ENCODE peak calls at places on chromosomes 7 and 10, in four cellular contexts. One of them, this sample, is unnamed.

GRCh38 chr7:77855371-77856083 is 57.0 kb downstream of the PHTF2 start:
- DNase-seq in BJ: no peak
- DNase-seq in GM23338: no peak
- DNase-seq in K562: peak
- DNase-seq in this sample: no peak

GRCh38 chr10:81116201-81116600 is 578.5 kb downstream of the SH2D4B start:
- DNase-seq in BJ: no peak
- DNase-seq in GM23338: no peak
- DNase-seq in K562: no peak
- DNase-seq in this sample: no peak

GRCh38 chr7:155907450-155908177 is 95.4 kb upstream of the SHH start:
- DNase-seq in BJ: no peak
- DNase-seq in GM23338: no peak
- DNase-seq in K562: no peak
- DNase-seq in this sample: no peak

GRCh38 chr10:47367646-47368045 is 16.4 kb downstream of the ZNF488 start:
- DNase-seq in BJ: no peak
- DNase-seq in GM23338: no peak
- DNase-seq in K562: no peak
- DNase-seq in this sample: no peak

GRCh38 chr7:94655562-94655883 is 410 bp downstream of the SGCE start:
- DNase-seq in BJ: no peak
- DNase-seq in GM23338: peak
- DNase-seq in K562: no peak
- DNase-seq in this sample: peak

GRCh38 chr10:35194906-35195305 is 68.3 kb downstream of the CREM start:
- DNase-seq in BJ: no peak
- DNase-seq in GM23338: no peak
- DNase-seq in K562: peak
- DNase-seq in this sample: no peak

GRCh38 chr7:52017802-52018679 is 701.4 kb upstream of the COBL start:
- DNase-seq in BJ: no peak
- DNase-seq in GM23338: peak
- DNase-seq in K562: peak
- DNase-seq in this sample: no peak

GRCh38 chr7:3140834-3141233 is 97.2 kb upstream of the CARD11 start:
- DNase-seq in BJ: no peak
- DNase-seq in GM23338: no peak
- DNase-seq in K562: no peak
- DNase-seq in this sample: no peak

GRCh38 chr7:49497471-49497870 is 276.0 kb upstream of the VWC2 start:
- DNase-seq in BJ: no peak
- DNase-seq in GM23338: no peak
- DNase-seq in K562: no peak
- DNase-seq in this sample: no peak

GRCh38 chr10:35882422-35883150 is 240.5 kb upstream of the FZD8 start:
- DNase-seq in BJ: no peak
- DNase-seq in GM23338: peak
- DNase-seq in K562: no peak
- DNase-seq in this sample: no peak

GRCh38 chr7:73626814-73627213 is 2.5 kb upstream of the MLXIPL start:
- DNase-seq in BJ: no peak
- DNase-seq in GM23338: peak
- DNase-seq in K562: no peak
- DNase-seq in this sample: no peak

GRCh38 chr10:36602374-36602773 is 523.0 kb upstream of the ANKRD30A start:
- DNase-seq in BJ: peak
- DNase-seq in GM23338: no peak
- DNase-seq in K562: no peak
- DNase-seq in this sample: no peak

GRCh38 chr10:121596668-121597503 is 1.4 kb downstream of the FGFR2 start:
- DNase-seq in BJ: no peak
- DNase-seq in GM23338: peak
- DNase-seq in K562: no peak
- DNase-seq in this sample: peak

GRCh38 chr10:4661572-4662255 is 164.3 kb upstream of the AKR1E2 start:
- DNase-seq in BJ: no peak
- DNase-seq in GM23338: no peak
- DNase-seq in K562: no peak
- DNase-seq in this sample: no peak

GRCh38 chr7:118080947-118081346 is 103.0 kb upstream of the LSM8 start:
- DNase-seq in BJ: peak
- DNase-seq in GM23338: peak
- DNase-seq in K562: peak
- DNase-seq in this sample: no peak

GRCh38 chr7:30226593-30227268 is 57.7 kb upstream of the ZNRF2 start:
- DNase-seq in BJ: no peak
- DNase-seq in GM23338: peak
- DNase-seq in K562: no peak
- DNase-seq in this sample: peak

GRCh38 chr7:5704534-5704922 is 76.9 kb downstream of the RNF216 start:
- DNase-seq in BJ: peak
- DNase-seq in GM23338: peak
- DNase-seq in K562: peak
- DNase-seq in this sample: no peak

GRCh38 chr7:157077986-157078644 is 60.6 kb upstream of the UBE3C start:
- DNase-seq in BJ: no peak
- DNase-seq in GM23338: peak
- DNase-seq in K562: no peak
- DNase-seq in this sample: no peak

GRCh38 chr10:92238586-92239098 is 52.2 kb downstream of the CPEB3 start:
- DNase-seq in BJ: peak
- DNase-seq in GM23338: peak
- DNase-seq in K562: peak
- DNase-seq in this sample: peak

DNA sequence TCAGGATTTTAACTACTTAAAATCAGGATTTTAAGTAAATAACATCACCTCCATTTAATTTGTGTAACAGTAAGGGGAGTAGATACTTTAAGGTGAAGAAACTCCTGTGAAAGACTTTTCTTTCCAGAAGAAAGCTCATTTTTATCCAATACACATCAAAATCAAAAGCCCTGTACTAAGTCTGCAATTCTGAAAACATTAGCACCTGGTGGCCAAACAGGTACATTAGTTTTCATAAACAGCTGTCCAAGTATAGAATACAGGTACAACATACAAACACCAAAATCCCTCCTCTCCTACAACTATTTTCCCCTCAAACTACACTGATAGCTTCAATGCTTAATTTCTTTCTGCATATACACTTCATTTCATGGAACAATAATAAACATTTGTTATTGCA is 22.9 kb downstream of the FAM3C start:
- DNase-seq in BJ: no peak
- DNase-seq in GM23338: no peak
- DNase-seq in K562: no peak
- DNase-seq in this sample: no peak
- H3K4me3 ChIP-seq in BJ: no peak
- H3K4me3 ChIP-seq in GM23338: no peak
- H3K4me3 ChIP-seq in K562: no peak
- H3K4me3 ChIP-seq in this sample: no peak

GRCh38 chr7:139989366-139990141 is 73.2 kb downstream of the PARP12 start:
- DNase-seq in BJ: no peak
- DNase-seq in GM23338: no peak
- DNase-seq in K562: no peak
- DNase-seq in this sample: no peak
- H3K4me3 ChIP-seq in BJ: no peak
- H3K4me3 ChIP-seq in GM23338: no peak
- H3K4me3 ChIP-seq in K562: no peak
- H3K4me3 ChIP-seq in this sample: no peak

GRCh38 chr7:84122582-84123360 is 71.8 kb downstream of the SEMA3A start:
- DNase-seq in BJ: no peak
- DNase-seq in GM23338: no peak
- DNase-seq in K562: no peak
- DNase-seq in this sample: no peak

GRCh38 chr7:84125654-84126053 is 68.9 kb downstream of the SEMA3A start:
- DNase-seq in BJ: no peak
- DNase-seq in GM23338: no peak
- DNase-seq in K562: no peak
- DNase-seq in this sample: no peak

DNA sequence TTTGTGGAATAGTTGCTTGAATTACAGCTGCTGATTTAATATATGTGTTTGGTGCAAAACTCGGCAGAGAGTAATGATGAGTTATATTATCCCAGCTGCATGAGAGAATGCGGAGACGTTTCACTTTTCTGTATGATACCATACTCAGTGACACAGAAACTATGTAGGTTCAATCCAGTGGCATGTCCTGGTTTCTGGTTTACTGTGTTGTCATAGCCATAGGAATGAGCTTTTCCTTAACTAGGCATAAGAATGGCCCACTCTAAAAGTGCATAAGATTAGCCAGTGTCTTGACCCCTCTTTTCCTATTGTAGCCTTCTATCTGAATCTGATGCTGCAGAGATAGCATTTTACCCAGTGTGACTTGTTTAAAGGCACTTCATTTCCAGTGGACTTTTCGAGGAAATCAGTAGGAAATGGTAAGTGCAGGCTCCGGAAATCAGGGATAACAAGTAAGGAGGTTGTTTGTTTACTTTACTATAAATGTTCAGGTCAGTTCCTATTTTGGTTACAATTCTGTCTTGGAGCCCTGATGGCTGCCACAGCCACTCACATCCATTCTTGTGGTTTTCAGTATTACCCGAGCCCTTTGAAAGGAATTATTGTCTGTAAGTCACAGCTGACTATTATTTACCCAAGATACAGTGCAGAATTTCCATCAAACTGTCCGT is 70.6 kb downstream of the SEMA3A start:
- DNase-seq in BJ: no peak
- DNase-seq in GM23338: peak
- DNase-seq in K562: no peak
- DNase-seq in this sample: no peak
- H3K4me3 ChIP-seq in BJ: no peak
- H3K4me3 ChIP-seq in GM23338: no peak
- H3K4me3 ChIP-seq in K562: no peak
- H3K4me3 ChIP-seq in this sample: no peak

DNA sequence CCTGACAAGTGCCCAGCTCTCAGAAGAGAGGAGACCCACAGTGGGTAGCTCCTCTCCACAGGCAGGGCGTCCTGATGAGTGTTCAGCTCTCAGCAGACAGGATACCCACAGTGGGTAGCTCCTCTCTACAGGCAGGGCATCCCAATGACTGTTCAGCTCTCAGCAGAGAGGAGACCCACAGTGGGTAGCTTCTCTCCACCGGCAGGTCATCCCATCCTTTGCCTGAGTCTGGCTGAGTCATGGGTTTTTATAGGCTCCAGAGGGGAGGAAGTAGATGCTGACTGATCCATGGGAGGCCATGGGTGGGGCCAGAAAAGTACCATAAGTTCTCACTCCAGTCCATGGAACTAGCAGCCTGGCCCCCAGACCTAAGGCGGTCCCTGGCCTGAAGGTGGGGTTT is 18.5 kb downstream of the CFAP70 start:
- DNase-seq in BJ: no peak
- DNase-seq in GM23338: no peak
- DNase-seq in K562: no peak
- DNase-seq in this sample: no peak
- H3K4me3 ChIP-seq in BJ: no peak
- H3K4me3 ChIP-seq in GM23338: no peak
- H3K4me3 ChIP-seq in K562: no peak
- H3K4me3 ChIP-seq in this sample: no peak